ENCODE peak calls at places on chromosome 22, in ten cellular contexts. A is tibial artery, B is right atrium auricular region, H is AG10803, S is SK-N-SH, M is pancreas, T is left lung, N is heart left ventricle, I is astrocyte of the cerebellum, X is fibroblast of mammary gland. J is an unnamed sample.

GRCh38 chr22:35312198-35313059 is 12.7 kb downstream of the TOM1 start:
- DNase-seq in A (peak), B (no peak), H (peak), S (no peak), M (peak), T (peak), N (no peak), I (no peak), X (peak), J (no peak)

GRCh38 chr22:36419177-36419911 is 31.6 kb upstream of the MYH9 start:
- DNase-seq in A (no peak), B (peak), H (peak), S (no peak), M (no peak), T (peak), N (peak), I (no peak), X (peak), J (peak)

GRCh38 chr22:38310518-38311330 is 6.5 kb downstream of the CSNK1E start:
- DNase-seq in A (peak), B (peak), H (peak), S (no peak), M (no peak), T (no peak), N (no peak), I (no peak), X (peak), J (no peak)

GRCh38 chr22:38930512-38930911 is 26.9 kb upstream of the APOBEC3A start:
- DNase-seq in A (no peak), B (no peak), H (no peak), S (no peak), M (no peak), T (no peak), N (no peak), I (no peak), X (no peak), J (no peak)

GRCh38 chr22:28345304-28345703 is 334.3 kb downstream of the TTC28 start:
- DNase-seq in A (no peak), B (no peak), H (peak), S (no peak), M (no peak), T (no peak), N (no peak), I (no peak), X (peak), J (no peak)

GRCh38 chr22:31628362-31628761 is 33.7 kb downstream of the PISD start:
- DNase-seq in A (no peak), B (no peak), H (no peak), S (no peak), M (no peak), T (no peak), N (no peak), I (no peak), X (no peak), J (no peak)

GRCh38 chr22:41979423-41980250 is 10.4 kb downstream of the SEPTIN3 start:
- DNase-seq in A (no peak), B (no peak), H (no peak), S (no peak), M (no peak), T (no peak), N (no peak), I (no peak), X (no peak), J (no peak)

GRCh38 chr22:35601743-35602633 is 15.1 kb downstream of the MB start:
- DNase-seq in A (no peak), B (no peak), H (peak), S (no peak), M (no peak), T (peak), N (no peak), I (no peak), X (peak), J (peak)

GRCh38 chr22:26330971-26331625 is 98.0 kb upstream of the ASPHD2 start:
- DNase-seq in A (no peak), B (no peak), H (peak), S (peak), M (peak), T (peak), N (peak), I (no peak), X (peak), J (no peak)

GRCh38 chr22:19933328-19934241 is 8.0 kb upstream of the COMT start:
- DNase-seq in A (no peak), B (no peak), H (no peak), S (no peak), M (no peak), T (no peak), N (no peak), I (no peak), X (no peak), J (no peak)

GRCh38 chr22:49308300-49308699 is 519.4 kb downstream of the BRD1 start:
- DNase-seq in A (peak), B (peak), H (no peak), S (no peak), M (no peak), T (no peak), N (no peak), I (no peak), X (no peak), J (no peak)

GRCh38 chr22:32932176-32932575 is 126.0 kb downstream of the SYN3 start:
- DNase-seq in A (no peak), B (no peak), H (peak), S (no peak), M (no peak), T (no peak), N (no peak), I (no peak), X (peak), J (no peak)

GRCh38 chr22:20433686-20434241 is 3.9 kb downstream of the SCARF2 start:
- DNase-seq in A (peak), B (no peak), H (no peak), S (peak), M (no peak), T (peak), N (no peak), I (no peak), X (no peak), J (peak)

DNA sequence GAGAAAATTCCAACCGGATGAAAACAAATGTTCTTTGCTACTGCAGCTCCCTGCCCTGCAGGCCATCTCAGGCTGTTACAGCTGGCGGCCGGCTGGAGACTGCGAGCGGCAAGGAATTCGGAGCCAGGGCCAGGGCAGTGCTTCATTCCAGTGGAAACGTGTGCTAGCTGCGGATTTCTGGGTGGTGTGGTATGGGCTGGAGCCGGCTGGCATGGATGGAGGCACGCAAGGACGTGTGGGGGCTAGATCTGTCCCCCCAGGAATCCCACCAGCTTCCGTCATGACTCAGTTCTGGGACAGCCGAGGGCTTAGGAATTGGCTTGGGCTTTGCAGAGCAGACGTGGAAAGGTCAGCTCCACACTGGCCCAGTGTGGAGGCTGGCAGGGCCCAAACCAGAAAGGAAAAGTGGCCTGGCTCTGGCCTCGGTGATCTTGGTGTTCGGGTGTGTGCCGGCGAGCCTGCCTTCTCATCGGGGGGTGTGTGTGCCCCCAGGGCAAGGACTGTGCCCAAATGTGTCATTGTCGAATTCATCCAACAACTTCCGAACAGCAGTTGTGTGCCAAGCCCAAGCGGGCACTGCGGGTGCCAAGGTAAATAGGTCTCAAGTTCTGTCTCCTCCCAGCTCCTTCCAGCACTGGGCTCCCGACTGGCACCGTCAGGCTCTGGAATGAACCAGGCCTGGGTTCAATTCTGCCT is 48.1 kb upstream of the SHISAL1 start:
- DNase-seq in A (peak), B (peak), H (peak), S (no peak), M (no peak), T (peak), N (no peak), I (peak), X (peak), J (peak)
- H3K4me3 ChIP-seq in A (peak), B (no peak), H (no peak), S (no peak), M (no peak), T (no peak), N (no peak), I (no peak), X (no peak), J (no peak)

DNA sequence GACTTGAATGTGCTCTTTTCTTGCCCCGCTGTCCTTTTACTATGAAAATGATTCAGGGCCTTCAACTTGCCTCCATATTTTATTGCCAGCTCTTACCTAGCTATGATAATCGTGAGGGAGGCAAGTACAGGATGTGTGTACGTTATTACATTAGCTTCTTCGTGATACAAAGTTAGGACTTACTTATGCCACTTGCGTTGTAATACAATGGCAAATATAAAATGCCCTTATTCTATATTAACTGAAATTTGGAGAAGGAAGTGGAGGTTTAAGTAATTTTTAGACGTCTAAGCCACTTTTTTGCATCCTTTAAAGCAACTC is 10.8 kb upstream of the CCT8L2 start:
- DNase-seq in A (no peak), B (no peak), H (no peak), S (no peak), M (no peak), T (no peak), N (no peak), I (no peak), X (no peak), J (no peak)
- TF ChIP-seq CTCF in A (no peak), B (no peak), H (no peak), S (no peak), M (no peak), T (no peak), N (no peak), I (no peak), X (no peak), J (no peak)

DNA sequence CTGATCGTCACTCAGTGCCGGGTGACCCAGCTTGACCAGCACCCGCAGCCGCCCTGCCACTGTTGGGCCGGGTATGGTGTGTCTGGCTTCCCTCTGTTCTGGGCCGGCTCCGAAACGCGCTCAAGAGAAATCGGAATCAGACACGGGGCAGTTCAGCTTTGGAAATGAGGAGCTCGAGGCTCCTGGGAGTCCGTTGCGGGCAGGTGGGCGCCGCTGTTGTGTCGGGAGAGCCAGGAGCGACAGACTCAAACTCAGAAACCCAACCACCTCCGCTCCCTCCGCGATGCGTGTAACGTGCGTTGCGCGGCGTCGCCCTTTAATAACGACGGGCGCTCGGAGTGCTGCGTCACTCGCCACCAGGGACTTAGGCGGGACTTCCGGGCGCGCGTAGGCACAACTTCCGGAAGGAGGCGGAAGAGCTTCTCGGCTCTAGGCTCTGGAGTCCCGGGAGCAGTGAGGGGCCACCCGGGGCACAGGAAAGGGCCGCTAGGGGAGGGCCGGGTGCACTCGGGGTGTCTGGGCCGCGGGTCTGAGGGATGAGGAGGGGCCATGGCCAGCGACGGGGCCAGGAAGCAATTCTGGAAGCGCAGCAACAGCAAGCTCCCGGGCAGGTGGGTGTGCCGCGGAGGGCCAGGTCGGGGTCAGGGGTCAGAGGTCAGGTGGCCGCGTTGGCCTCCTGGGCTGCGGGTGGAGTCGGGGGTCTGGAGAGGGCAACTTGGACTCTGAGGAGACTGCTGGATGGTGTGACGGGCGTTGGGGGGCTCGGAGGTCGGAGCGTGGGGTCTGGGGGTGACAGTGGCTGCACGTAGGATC is at the start of gene TBC1D22A:
- DNase-seq in A (peak), B (peak), H (peak), S (peak), M (peak), T (peak), N (peak), I (peak), X (peak), J (peak)
- H3K4me3 ChIP-seq in A (peak), B (peak), H (peak), S (peak), M (peak), T (peak), N (peak), I (peak), X (peak), J (peak)

GRCh38 chr22:25059438-25059837 is 106.9 kb downstream of the KIAA1671 start:
- DNase-seq in A (no peak), B (no peak), H (no peak), S (no peak), M (no peak), T (no peak), N (no peak), I (no peak), X (no peak), J (no peak)

GRCh38 chr22:25062378-25063095 is 110.0 kb downstream of the KIAA1671 start:
- DNase-seq in A (no peak), B (no peak), H (no peak), S (peak), M (no peak), T (no peak), N (no peak), I (no peak), X (no peak), J (no peak)

GRCh38 chr22:25061605-25062377 is 109.3 kb downstream of the KIAA1671 start:
- DNase-seq in A (no peak), B (no peak), H (no peak), S (no peak), M (no peak), T (no peak), N (no peak), I (no peak), X (no peak), J (no peak)

GRCh38 chr22:25061134-25061533 is 108.6 kb downstream of the KIAA1671 start:
- DNase-seq in A (no peak), B (no peak), H (no peak), S (no peak), M (no peak), T (no peak), N (no peak), I (no peak), X (no peak), J (no peak)

GRCh38 chr22:25060522-25061071 is 108.1 kb downstream of the KIAA1671 start:
- DNase-seq in A (no peak), B (no peak), H (no peak), S (no peak), M (no peak), T (no peak), N (no peak), I (no peak), X (no peak), J (no peak)
- TF ChIP-seq CTCF in A (peak), B (no peak), H (no peak), S (peak), M (no peak), T (no peak), N (no peak), I (peak), X (no peak), J (no peak)

J was measured in kidney.